ENCODE peak calls at places on chromosomes 16 and 17, in ten cellular contexts. U is tibial nerve; O is esophagus squamous epithelium; N is H9; A is right lobe of liver; L is pancreas; X is fibroblast of lung; C is tibial artery; K is CD8-positive, alpha-beta T cell; Q is adrenal gland. W is an unnamed sample.

GRCh38 chr16:71746442-71747046 is 22.0 kb upstream of the PHLPP2 start:
- DNase-seq in A (no peak), Q (no peak), L (no peak), C (no peak), X (peak; percentile 30), K (no peak), U (no peak), N (no peak), O (no peak), W (no peak)

GRCh38 chr17:266219-266618 is 84.8 kb upstream of the DOC2B start:
- DNase-seq in A (peak; percentile 23), N (no peak), O (no peak), L (no peak), C (peak; percentile 33), U (no peak), Q (peak; percentile 6), X (no peak), K (no peak), W (no peak)

GRCh38 chr17:48578616-48579560 is 738 bp upstream of the HOXB4 start:
- DNase-seq in A (no peak), C (no peak), N (no peak), Q (no peak), X (peak; percentile 37), L (no peak), K (no peak), O (no peak), U (no peak), W (no peak)

GRCh38 chr17:8275421-8276290 is 12.8 kb upstream of the RANGRF start:
- DNase-seq in N (no peak), C (no peak), O (no peak), L (no peak), U (no peak), Q (no peak), K (no peak), A (no peak), X (no peak), W (no peak)

GRCh38 chr17:81309140-81309858 is 14.2 kb upstream of the SLC38A10 start:
- DNase-seq in U (peak; percentile 85), A (peak; percentile 95), Q (peak; percentile 94), O (no peak), L (peak; percentile 91), C (peak; percentile 93), K (peak; percentile 16), N (peak; percentile 86), X (peak; percentile 54), W (peak; percentile 96)

GRCh38 chr17:36840796-36841195 is 96.5 kb upstream of the LHX1 start:
- DNase-seq in A (no peak), X (no peak), L (no peak), N (no peak), Q (no peak), O (no peak), U (no peak), C (no peak), K (no peak), W (no peak)

GRCh38 chr17:3818786-3819185 is 17.8 kb upstream of the ITGAE start:
- DNase-seq in X (peak; percentile 55), A (no peak), Q (peak; percentile 77), N (no peak), L (no peak), U (no peak), K (no peak), O (no peak), C (no peak), W (no peak)

GRCh38 chr17:15944720-15945492 is at the start of gene ADORA2B:
- DNase-seq in A (peak; percentile 71), N (peak; percentile 88), L (peak; percentile 68), K (no peak), U (no peak), O (no peak), C (no peak), Q (peak; percentile 52), X (peak; percentile 77), W (peak; percentile 55)

GRCh38 chr17:75144816-75145511 is 9.3 kb downstream of the JPT1 start:
- DNase-seq in N (no peak), L (no peak), C (peak; percentile 16), O (no peak), A (peak; percentile 13), Q (no peak), K (no peak), U (no peak), X (no peak), W (no peak)

GRCh38 chr17:79942591-79943353 is 92.9 kb downstream of the TBC1D16 start:
- DNase-seq in L (peak; percentile 32), O (no peak), A (peak; percentile 50), K (no peak), X (peak; percentile 46), Q (no peak), N (peak; percentile 31), U (no peak), C (peak; percentile 62), W (peak; percentile 48)

GRCh38 chr16:29804455-29805231 is 1.7 kb upstream of the MAZ start:
- DNase-seq in L (no peak), U (peak; percentile 30), X (no peak), K (no peak), C (peak; percentile 84), O (no peak), Q (peak; percentile 74), N (no peak), A (peak; percentile 89), W (peak; percentile 85)

GRCh38 chr17:82098939-82099765 is 1.1 kb upstream of the FASN start:
- DNase-seq in N (no peak), L (no peak), A (no peak), U (no peak), Q (peak; percentile 47), O (no peak), K (no peak), C (no peak), X (no peak), W (no peak)

GRCh38 chr16:1308036-1308976 is 1.1 kb upstream of the UBE2I start:
- DNase-seq in A (no peak), L (no peak), X (peak; percentile 56), N (no peak), K (no peak), Q (no peak), U (no peak), O (no peak), C (no peak), W (no peak)

GRCh38 chr17:7321466-7321865 is 6.3 kb upstream of the GPS2 start:
- DNase-seq in Q (no peak), A (no peak), X (no peak), L (no peak), O (no peak), C (no peak), U (no peak), N (no peak), K (no peak), W (no peak)

GRCh38 chr16:15993946-15994665 is 44.7 kb downstream of the ABCC1 start:
- DNase-seq in U (no peak), A (no peak), N (no peak), Q (no peak), K (no peak), L (no peak), O (no peak), X (peak; percentile 96), C (no peak), W (peak; percentile 47)

GRCh38 chr16:73037845-73038570 is 9.9 kb downstream of the ZFHX3 start:
- DNase-seq in K (no peak), N (no peak), U (no peak), C (peak; percentile 63), X (no peak), L (no peak), Q (no peak), O (no peak), A (no peak), W (no peak)
- H3K4me1 ChIP-seq in K (no peaks in the 10 kb centered on the region), N (peaks cover 23% of the 10 kb centered on the region), U (peaks cover 22% of the 10 kb centered on the region), C (no peaks in the 10 kb centered on the region), X (peaks cover 11% of the 10 kb centered on the region), L (no peaks in the 10 kb centered on the region), Q (peaks cover 13% of the 10 kb centered on the region), O (peaks cover 70% of the 10 kb centered on the region), A (peaks cover 5% of the 10 kb centered on the region), W (peaks cover 75% of the 10 kb centered on the region)

GRCh38 chr16:27237229-27238015 is 31.1 kb downstream of the NSMCE1 start:
- DNase-seq in C (peak; percentile 62), U (no peak), L (no peak), O (no peak), N (no peak), A (no peak), K (peak; percentile 82), Q (no peak), X (peak; percentile 71), W (no peak)
- H3K27ac ChIP-seq in C (peak overlapping the region; percentile 78), U (peak overlapping the region; percentile 67), L (peak overlapping the region; percentile 72), O (peak overlapping the region; percentile 78), N (no peak overlapping the region), A (peak overlapping the region; percentile 62), K (peak overlapping the region; percentile 90), Q (peak overlapping the region; percentile 46), X (peak overlapping the region; percentile 66), W (peak overlapping the region; percentile 43)

DNA sequence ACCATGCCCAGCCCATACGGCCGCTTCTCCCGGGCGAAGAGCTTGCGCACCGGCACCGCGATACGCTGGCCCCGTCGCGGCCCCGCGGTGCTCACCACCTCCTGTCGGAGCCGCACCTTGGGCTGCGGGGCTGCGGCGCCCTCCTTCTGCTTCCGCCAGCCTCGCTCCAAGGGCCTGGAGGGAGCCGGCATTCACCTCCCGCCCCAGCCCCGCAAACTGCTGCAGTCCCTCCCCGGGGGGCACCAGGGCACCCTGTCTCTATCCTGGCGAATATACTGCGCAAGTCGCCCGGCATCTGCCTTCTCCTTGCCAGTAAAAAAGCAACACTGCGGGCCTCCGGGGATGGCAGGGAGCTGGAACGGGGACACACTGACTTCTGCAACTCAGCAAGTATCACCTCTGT is 8.3 kb downstream of the SNRNP25 start:
- DNase-seq in A (no peak), U (no peak), N (no peak), C (no peak), O (no peak), X (no peak), L (peak; percentile 18), K (peak; percentile 6), Q (no peak), W (no peak)
- TF ChIP-seq CTCF in A (no peak), U (no peak), N (no peak), C (no peak), O (no peak), X (no peak), L (no peak), K (no peak), Q (no peak), W (no peak)

GRCh38 chr17:40517286-40517662 is 15.9 kb upstream of the TNS4 start:
- DNase-seq in U (no peak), N (no peak), O (no peak), A (no peak), K (no peak), C (peak; percentile 12), L (no peak), Q (no peak), X (no peak), W (peak; percentile 0)

GRCh38 chr17:40516581-40517285 is 15.3 kb upstream of the TNS4 start:
- DNase-seq in U (no peak), X (peak; percentile 68), O (no peak), A (no peak), K (peak; percentile 80), C (peak; percentile 44), L (no peak), Q (no peak), N (no peak), W (peak; percentile 2)

GRCh38 chr17:40514013-40514875 is 12.8 kb upstream of the TNS4 start:
- DNase-seq in K (no peak), L (no peak), X (no peak), Q (no peak), U (no peak), N (no peak), C (peak; percentile 29), A (no peak), O (no peak), W (no peak)

GRCh38 chr17:40515011-40515410 is 13.6 kb upstream of the TNS4 start:
- DNase-seq in K (no peak), O (no peak), N (no peak), L (no peak), A (no peak), Q (no peak), X (no peak), C (no peak), U (no peak), W (no peak)

GRCh38 chr17:40515491-40516041 is 14.1 kb upstream of the TNS4 start:
- DNase-seq in L (no peak), C (peak; percentile 32), K (peak; percentile 66), X (no peak), N (no peak), A (no peak), O (no peak), Q (no peak), U (no peak), W (peak; percentile 38)
- H3K4me1 ChIP-seq in L (no peaks in the 10 kb centered on the region), C (no peaks in the 10 kb centered on the region), K (peaks cover 46% of the 10 kb centered on the region), X (peaks cover 20% of the 10 kb centered on the region), N (peaks cover 4% of the 10 kb centered on the region), A (no peaks in the 10 kb centered on the region), O (peaks cover 79% of the 10 kb centered on the region), Q (no peaks in the 10 kb centered on the region), U (no peaks in the 10 kb centered on the region), W (peaks cover 30% of the 10 kb centered on the region)

W was measured in thyroid gland.